ENCODE peak calls at places on chromosomes 12 and 14, in four cellular contexts. U is K562, K is endothelial cell of umbilical vein, M is IMR-90. L is an unnamed sample. For H3K9me1, the result is how much of the 10 kb centered on the place peaks cover.

GRCh38 chr12:53211476-53212381 is 4.7 kb upstream of the ITGB7 start:
- DNase-seq in K (no peak), M (no peak), U (peak), L (no peak)

GRCh38 chr12:40534828-40535227 is 157.4 kb upstream of the CNTN1 start:
- DNase-seq in K (no peak), U (no peak), M (no peak), L (no peak)

GRCh38 chr12:94768398-94769039 is 118.2 kb upstream of the TMCC3 start:
- DNase-seq in K (peak), M (no peak), U (no peak), L (no peak)

GRCh38 chr12:128606040-128606439 is 217.7 kb downstream of the SLC15A4 start:
- DNase-seq in M (no peak), U (no peak), K (no peak), L (no peak)

GRCh38 chr14:23162005-23162404 is 21.5 kb downstream of the SLC7A8 start:
- DNase-seq in U (no peak), K (no peak), M (no peak), L (no peak)

GRCh38 chr14:99663716-99664635 is 19.0 kb downstream of the HHIPL1 start:
- DNase-seq in U (no peak), M (no peak), K (no peak), L (no peak)

GRCh38 chr12:50188280-50188781 is 21.2 kb upstream of the CERS5 start:
- DNase-seq in K (no peak), M (peak), U (no peak), L (no peak)

GRCh38 chr12:65622056-65622455 is 202.2 kb upstream of the HMGA2 start:
- DNase-seq in U (peak), K (no peak), M (no peak), L (no peak)

GRCh38 chr14:89836830-89837469 is 117.6 kb downstream of the EFCAB11 start:
- DNase-seq in U (no peak), M (no peak), K (no peak), L (no peak)

GRCh38 chr12:121793836-121794531 is 496 bp upstream of the RHOF start:
- DNase-seq in K (peak), M (peak), U (peak), L (peak)

GRCh38 chr14:104977681-104978647 is at the start of gene AHNAK2:
- DNase-seq in U (peak), K (peak), M (peak), L (no peak)

GRCh38 chr12:113214938-113215400 is 6.3 kb upstream of the TPCN1 start:
- DNase-seq in U (no peak), K (peak), M (peak), L (peak)

GRCh38 chr12:27573972-27574371 is 50.0 kb downstream of the PPFIBP1 start:
- DNase-seq in U (no peak), K (peak), M (peak), L (no peak)

GRCh38 chr14:53963491-53964227 is 7.0 kb upstream of the BMP4 start:
- DNase-seq in K (peak), U (no peak), M (no peak), L (no peak)

GRCh38 chr12:53969588-53970259 is 3.2 kb upstream of the HOXC11 start:
- DNase-seq in U (no peak), K (no peak), M (no peak), L (no peak)

GRCh38 chr12:107032266-107032665 is 45.3 kb upstream of the MTERF2 start:
- DNase-seq in M (no peak), U (no peak), K (no peak), L (no peak)

GRCh38 chr14:103819503-103820307 is 27.7 kb downstream of the PPP1R13B start:
- DNase-seq in U (no peak), K (peak), M (no peak), L (no peak)

DNA sequence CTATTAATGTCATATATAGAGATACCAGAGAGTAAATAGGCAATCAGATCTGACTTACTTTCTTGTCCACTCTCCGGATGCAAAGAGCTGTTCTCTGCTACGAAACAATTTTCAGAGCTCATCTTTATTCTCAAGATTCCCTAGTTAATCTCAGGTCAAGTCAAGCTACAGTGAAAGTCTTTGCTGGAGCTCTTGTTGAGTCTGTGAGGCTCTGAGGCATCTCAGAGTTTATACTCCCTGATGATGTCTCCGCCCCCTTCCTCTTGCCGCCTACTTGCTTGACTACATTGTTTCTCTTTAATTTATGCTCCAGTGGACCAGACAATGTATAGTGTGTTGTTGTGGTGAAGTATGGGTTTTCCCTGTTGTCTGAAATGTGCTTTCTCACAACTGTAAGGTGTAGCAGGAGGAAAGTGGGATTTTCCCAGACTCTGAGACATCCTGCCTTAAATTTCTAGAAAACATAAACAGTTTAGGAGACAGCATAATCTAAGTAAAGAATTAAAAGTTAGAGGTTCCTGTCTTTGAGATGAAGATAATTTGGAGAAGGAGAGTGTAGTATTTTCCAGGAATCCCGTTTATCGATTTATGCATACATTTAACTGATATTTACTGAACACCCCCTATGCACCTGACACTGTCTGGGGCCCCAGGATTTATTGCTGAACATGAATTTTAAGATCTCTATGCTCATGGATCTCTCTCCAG is at the start of gene CD69:
- DNase-seq in U (peak), M (no peak), K (peak), L (no peak)
- H3K27ac ChIP-seq in U (peak), M (no peak), K (no peak), L (no peak)

GRCh38 chr14:66496188-66496807 is 10.1 kb downstream of the CCDC196 start:
- DNase-seq in U (no peak), K (no peak), M (no peak), L (no peak)

GRCh38 chr14:66496911-66497310 is 10.7 kb downstream of the CCDC196 start:
- DNase-seq in M (no peak), U (no peak), K (no peak), L (no peak)

GRCh38 chr14:66490143-66491111 is 4.3 kb downstream of the CCDC196 start:
- DNase-seq in U (no peak), K (no peak), M (no peak), L (no peak)

GRCh38 chr14:66493750-66494149 is 7.6 kb downstream of the CCDC196 start:
- DNase-seq in M (no peak), K (no peak), U (no peak), L (no peak)

DNA sequence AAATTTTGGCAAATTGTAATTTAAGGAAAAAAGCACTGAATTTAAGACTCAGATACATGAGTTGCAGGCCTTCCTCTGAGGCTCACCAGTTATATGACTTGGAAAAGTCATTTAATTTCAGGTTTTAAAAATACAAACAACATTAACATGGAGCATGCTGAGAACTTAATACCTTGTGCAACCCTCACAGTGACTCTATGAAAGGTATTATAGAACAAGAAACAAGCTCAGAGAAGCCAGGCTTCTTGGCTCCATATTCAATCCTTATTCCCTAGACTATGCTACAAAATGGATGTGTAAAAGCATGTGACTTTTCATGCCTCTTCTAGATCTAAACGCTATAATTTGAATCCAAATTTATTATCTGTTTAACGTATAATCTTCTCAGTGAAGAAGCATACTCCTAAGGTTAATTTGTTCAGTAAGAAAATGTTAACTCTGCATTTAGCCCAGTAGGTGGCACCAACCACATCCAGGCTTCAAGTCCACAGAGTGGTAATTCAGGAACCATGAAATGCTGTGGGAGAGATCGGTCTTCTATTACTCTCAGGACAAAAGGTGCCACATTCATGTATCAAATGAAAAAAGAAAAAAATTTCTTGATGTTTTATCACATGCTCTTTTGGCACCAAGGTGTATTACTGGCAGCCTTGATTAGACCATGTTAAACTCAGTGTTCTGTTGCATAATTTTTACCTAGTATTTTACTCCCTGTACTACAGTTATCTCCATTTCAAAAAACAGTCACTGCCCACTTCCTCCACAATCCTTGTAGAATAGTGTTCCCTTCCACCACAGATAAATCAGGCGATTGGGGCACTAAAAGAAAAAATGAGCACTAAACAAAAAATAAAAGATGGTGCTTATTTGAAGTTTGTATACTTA is 9.3 kb downstream of the CCDC196 start:
- DNase-seq in K (peak), U (peak), M (peak), L (no peak)
- H3K4me3 ChIP-seq in K (no peak), U (no peak), M (no peak), L (no peak)

GRCh38 chr12:1614360-1614759 is 14.7 kb upstream of the WNT5B start:
- DNase-seq in K (no peak), U (peak), M (no peak), L (no peak)

GRCh38 chr12:1612196-1612595 is 16.8 kb upstream of the WNT5B start:
- DNase-seq in M (no peak), K (no peak), U (no peak), L (no peak)

GRCh38 chr12:1610072-1610643 is 15.8 kb upstream of the FBXL14 start:
- DNase-seq in U (no peak), M (no peak), K (no peak), L (no peak)

GRCh38 chr12:1613860-1614259 is 15.2 kb upstream of the WNT5B start:
- DNase-seq in M (no peak), K (no peak), U (peak), L (no peak)

DNA sequence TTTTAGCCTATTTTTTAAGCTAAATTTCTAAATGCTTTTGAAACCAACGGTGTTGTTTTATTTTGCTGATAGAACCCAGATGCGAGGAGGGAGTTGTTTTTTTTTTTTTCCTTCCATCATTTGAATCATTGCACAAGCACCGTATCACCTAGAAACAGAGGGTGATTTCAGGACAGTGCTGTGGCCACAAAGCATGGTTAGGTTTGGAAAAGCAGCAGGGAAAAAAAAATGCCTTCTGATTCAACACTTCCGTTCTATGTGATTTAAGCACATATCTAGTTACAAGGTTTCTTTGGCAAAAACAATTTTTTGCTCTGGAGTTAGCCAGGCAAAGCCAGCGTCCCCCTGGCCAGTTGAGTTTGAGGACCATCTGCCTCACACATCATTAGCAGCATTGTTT is 17.3 kb upstream of the WNT5B start:
- DNase-seq in M (peak), U (no peak), K (peak), L (no peak)
- H3K9me1 ChIP-seq in M (under half), U (under half), K (under half), L (under half)

GRCh38 chr14:69005432-69006148 is 26.5 kb upstream of the ACTN1 start:
- DNase-seq in K (peak), U (no peak), M (peak), L (peak)
- H3K27ac ChIP-seq in K (peak), U (no peak), M (peak), L (no peak)

GRCh38 chr14:100828448-100828834 is 2.5 kb downstream of the MEG3 start:
- DNase-seq in K (peak), U (no peak), M (no peak), L (no peak)

GRCh38 chr14:100825691-100826331 is at the start of gene MEG3:
- DNase-seq in K (peak), M (peak), U (no peak), L (no peak)

GRCh38 chr14:100826371-100827139 is 637 bp downstream of the MEG3 start:
- DNase-seq in U (no peak), M (no peak), K (peak), L (no peak)

GRCh38 chr14:100827140-100827517 is 1.2 kb downstream of the MEG3 start:
- DNase-seq in U (no peak), K (peak), M (peak), L (no peak)

DNA sequence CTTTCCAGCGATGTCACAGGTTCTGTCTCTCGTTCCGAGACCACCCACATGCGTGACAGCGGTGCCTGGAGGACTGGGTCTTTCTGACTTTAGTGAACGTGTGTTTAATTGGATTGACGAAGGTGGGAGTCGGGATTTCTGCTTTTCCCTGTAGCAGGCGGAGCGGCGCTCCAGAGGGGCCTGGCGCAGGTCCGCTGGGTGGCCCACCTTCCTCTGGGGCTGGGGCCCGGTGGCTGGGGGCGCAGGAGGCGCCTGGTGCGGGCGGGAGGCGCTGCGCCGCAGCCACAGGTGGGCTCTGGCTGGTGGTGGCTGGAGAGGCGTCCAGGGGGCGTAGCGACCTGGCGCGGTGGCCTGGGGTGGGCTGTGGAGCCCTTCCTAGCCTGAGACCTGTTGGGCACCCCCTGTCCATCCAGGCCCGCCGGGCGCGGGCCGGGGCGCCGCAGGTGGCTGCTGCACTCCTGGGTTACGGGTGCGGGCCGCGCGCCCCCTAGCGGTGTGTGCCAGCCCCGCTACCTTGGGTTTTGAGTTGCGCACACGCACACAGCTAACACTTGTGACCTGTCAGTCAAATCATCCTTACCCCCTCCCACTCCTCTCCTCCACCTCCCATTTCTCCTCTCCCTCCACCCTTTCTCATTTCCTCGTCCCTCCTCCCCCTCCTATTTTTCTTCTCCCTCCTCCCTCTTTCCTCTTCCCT is 2.0 kb downstream of the MEG3 start:
- DNase-seq in U (peak), M (peak), K (peak), L (no peak)
- H3K4me3 ChIP-seq in U (no peak), M (peak), K (peak), L (no peak)

GRCh38 chr14:37842106-37842505 is 246.7 kb downstream of the TTC6 start:
- DNase-seq in K (no peak), U (no peak), M (no peak), L (no peak)
- H3K9me1 ChIP-seq in K (under half), U (under half), M (under half), L (under half)

DNA sequence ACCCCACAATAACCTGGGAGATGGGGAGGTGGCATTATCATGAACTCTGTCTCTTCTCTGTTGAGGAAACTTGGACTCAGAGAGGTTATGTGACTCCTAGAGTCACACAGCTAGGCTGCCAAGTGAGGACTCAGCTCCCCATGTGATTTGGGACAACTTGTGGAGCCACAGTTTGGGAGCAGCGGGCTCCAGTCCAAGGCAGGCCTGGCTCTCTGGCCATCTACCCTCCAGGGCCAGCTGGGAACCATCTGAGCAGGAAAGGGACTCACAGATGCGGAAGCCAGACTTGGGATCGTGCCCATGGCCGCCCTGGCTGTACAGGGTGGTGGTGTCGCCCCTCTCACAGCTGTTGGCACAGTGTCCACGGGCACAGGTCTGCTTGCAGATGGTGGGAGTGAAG is 59.1 kb downstream of the ISCA2 start:
- DNase-seq in K (peak), U (no peak), M (peak), L (no peak)
- H3K27ac ChIP-seq in K (no peak), U (no peak), M (peak), L (no peak)

GRCh38 chr12:109501299-109501698 is 23.9 kb downstream of the UBE3B start:
- DNase-seq in M (no peak), U (no peak), K (no peak), L (no peak)
- H3K4me3 ChIP-seq in M (no peak), U (no peak), K (no peak), L (no peak)

GRCh38 chr12:32868885-32869284 is 27.7 kb downstream of the PKP2 start:
- DNase-seq in U (no peak), M (no peak), K (no peak), L (no peak)
- H3K9me1 ChIP-seq in U (under half), M (under half), K (under half), L (under half)